ENCODE peak calls at places on chromosomes 13 and 19, in six cellular contexts. One of them, this sample, is unnamed.

GRCh38 chr13:32837307-32837972 is 178.8 kb upstream of the KL start:
- DNase-seq in fibroblast of lung: no peak
- DNase-seq in tibial nerve: no peak
- DNase-seq in H9: no peak
- DNase-seq in A549: no peak
- DNase-seq in right lobe of liver: no peak
- DNase-seq in this sample: no peak

GRCh38 chr13:97043302-97043701 is 49.0 kb upstream of the OXGR1 start:
- DNase-seq in fibroblast of lung: peak; percentile 87
- DNase-seq in tibial nerve: no peak
- DNase-seq in H9: no peak
- DNase-seq in A549: no peak
- DNase-seq in right lobe of liver: no peak
- DNase-seq in this sample: no peak

GRCh38 chr13:33217256-33217655 is 68.3 kb downstream of the STARD13 start:
- DNase-seq in fibroblast of lung: no peak
- DNase-seq in tibial nerve: no peak
- DNase-seq in H9: no peak
- DNase-seq in A549: no peak
- DNase-seq in right lobe of liver: no peak
- DNase-seq in this sample: no peak

GRCh38 chr19:2053601-2054389 is 2.8 kb upstream of the MKNK2 start:
- DNase-seq in fibroblast of lung: peak; percentile 96
- DNase-seq in tibial nerve: no peak
- DNase-seq in H9: peak; percentile 31
- DNase-seq in A549: no peak
- DNase-seq in right lobe of liver: peak; percentile 92
- DNase-seq in this sample: no peak

GRCh38 chr13:28636078-28636477 is 22.9 kb upstream of the POMP start:
- DNase-seq in fibroblast of lung: peak; percentile 60
- DNase-seq in tibial nerve: no peak
- DNase-seq in H9: no peak
- DNase-seq in A549: no peak
- DNase-seq in right lobe of liver: no peak
- DNase-seq in this sample: no peak

GRCh38 chr13:77309254-77309653 is 17.6 kb downstream of the MYCBP2 start:
- DNase-seq in fibroblast of lung: no peak
- DNase-seq in tibial nerve: no peak
- DNase-seq in H9: no peak
- DNase-seq in A549: no peak
- DNase-seq in right lobe of liver: no peak
- DNase-seq in this sample: no peak

GRCh38 chr13:36211567-36211966 is 2.8 kb downstream of the SOHLH2 start:
- DNase-seq in fibroblast of lung: no peak
- DNase-seq in tibial nerve: no peak
- DNase-seq in H9: no peak
- DNase-seq in A549: no peak
- DNase-seq in right lobe of liver: no peak
- DNase-seq in this sample: no peak

GRCh38 chr13:46165485-46166220 is 16.3 kb downstream of the LCP1 start:
- DNase-seq in fibroblast of lung: no peak
- DNase-seq in tibial nerve: no peak
- DNase-seq in H9: no peak
- DNase-seq in A549: no peak
- DNase-seq in right lobe of liver: no peak
- DNase-seq in this sample: no peak

GRCh38 chr13:51534075-51534817 is 50.0 kb upstream of the WDFY2 start:
- DNase-seq in fibroblast of lung: no peak
- DNase-seq in tibial nerve: peak; percentile 19
- DNase-seq in H9: no peak
- DNase-seq in A549: no peak
- DNase-seq in right lobe of liver: peak; percentile 57
- DNase-seq in this sample: peak; percentile 92

GRCh38 chr19:58338825-58339558 is 12.2 kb downstream of the ZSCAN22 start:
- DNase-seq in fibroblast of lung: no peak
- DNase-seq in tibial nerve: no peak
- DNase-seq in H9: peak; percentile 66
- DNase-seq in A549: no peak
- DNase-seq in right lobe of liver: peak; percentile 45
- DNase-seq in this sample: no peak

GRCh38 chr13:50809133-50810090 is 34.1 kb downstream of the DLEU7 start:
- DNase-seq in fibroblast of lung: no peak
- DNase-seq in tibial nerve: no peak
- DNase-seq in H9: no peak
- DNase-seq in A549: no peak
- DNase-seq in right lobe of liver: no peak
- DNase-seq in this sample: no peak

GRCh38 chr13:97256343-97256783 is 34.2 kb downstream of the MBNL2 start:
- DNase-seq in fibroblast of lung: peak; percentile 91
- DNase-seq in tibial nerve: no peak
- DNase-seq in H9: no peak
- DNase-seq in A549: peak; percentile 90
- DNase-seq in right lobe of liver: no peak
- DNase-seq in this sample: no peak

GRCh38 chr19:46916971-46917370 is 56.2 kb downstream of the ARHGAP35 start:
- DNase-seq in fibroblast of lung: no peak
- DNase-seq in tibial nerve: no peak
- DNase-seq in H9: no peak
- DNase-seq in A549: no peak
- DNase-seq in right lobe of liver: no peak
- DNase-seq in this sample: no peak

GRCh38 chr19:38852231-38853044 is 2.7 kb upstream of the HNRNPL start:
- DNase-seq in fibroblast of lung: peak; percentile 60
- DNase-seq in tibial nerve: peak; percentile 51
- DNase-seq in H9: peak; percentile 54
- DNase-seq in A549: peak; percentile 89
- DNase-seq in right lobe of liver: peak; percentile 84
- DNase-seq in this sample: no peak

GRCh38 chr13:104796581-104796980 is 1730.4 kb upstream of the SLC10A2 start:
- DNase-seq in fibroblast of lung: no peak
- DNase-seq in tibial nerve: no peak
- DNase-seq in H9: no peak
- DNase-seq in A549: no peak
- DNase-seq in right lobe of liver: no peak
- DNase-seq in this sample: no peak

GRCh38 chr13:41196620-41197019 is 2.3 kb upstream of the KBTBD7 start:
- DNase-seq in fibroblast of lung: no peak
- DNase-seq in tibial nerve: no peak
- DNase-seq in H9: no peak
- DNase-seq in A549: no peak
- DNase-seq in right lobe of liver: no peak
- DNase-seq in this sample: no peak
- TF ChIP-seq CTCF in fibroblast of lung: peak; percentile 44
- TF ChIP-seq CTCF in tibial nerve: no peak
- TF ChIP-seq CTCF in H9: peak; percentile 57
- TF ChIP-seq CTCF in A549: peak; percentile 22
- TF ChIP-seq CTCF in right lobe of liver: peak; percentile 1
- TF ChIP-seq CTCF in this sample: no peak

GRCh38 chr19:8253678-8254077 is 44.5 kb downstream of the CERS4 start:
- DNase-seq in fibroblast of lung: no peak
- DNase-seq in tibial nerve: no peak
- DNase-seq in H9: no peak
- DNase-seq in A549: no peak
- DNase-seq in right lobe of liver: no peak
- DNase-seq in this sample: no peak

GRCh38 chr19:8248348-8249328 is 39.5 kb downstream of the CERS4 start:
- DNase-seq in fibroblast of lung: no peak
- DNase-seq in tibial nerve: no peak
- DNase-seq in H9: no peak
- DNase-seq in A549: no peak
- DNase-seq in right lobe of liver: no peak
- DNase-seq in this sample: no peak

GRCh38 chr19:8250596-8250995 is 41.4 kb downstream of the CERS4 start:
- DNase-seq in fibroblast of lung: no peak
- DNase-seq in tibial nerve: no peak
- DNase-seq in H9: no peak
- DNase-seq in A549: no peak
- DNase-seq in right lobe of liver: no peak
- DNase-seq in this sample: no peak

GRCh38 chr19:8252922-8253589 is 43.9 kb downstream of the CERS4 start:
- DNase-seq in fibroblast of lung: peak; percentile 75
- DNase-seq in tibial nerve: peak; percentile 87
- DNase-seq in H9: peak; percentile 88
- DNase-seq in A549: peak; percentile 68
- DNase-seq in right lobe of liver: peak; percentile 83
- DNase-seq in this sample: peak; percentile 78

DNA sequence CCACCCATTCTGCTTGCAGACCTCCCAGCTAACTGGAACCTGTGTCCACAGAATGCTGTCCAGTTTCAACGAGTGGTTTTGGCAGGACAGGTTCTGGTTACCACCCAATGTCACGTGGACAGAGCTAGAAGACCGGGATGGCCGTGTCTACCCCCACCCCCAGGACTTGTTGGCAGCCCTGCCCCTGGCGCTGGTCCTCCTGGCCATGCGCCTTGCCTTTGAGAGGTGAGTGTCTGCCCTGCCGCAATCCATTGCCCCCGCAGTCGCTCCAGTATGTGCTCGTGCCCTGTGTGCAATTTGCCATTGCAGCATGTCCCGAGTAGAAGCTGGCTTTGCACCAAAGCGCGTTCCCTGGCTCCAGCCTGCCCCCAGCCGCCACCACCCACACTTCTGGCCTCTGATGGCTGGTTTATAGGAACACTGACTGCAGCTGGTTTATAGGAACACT is 41.9 kb downstream of the CERS4 start:
- DNase-seq in fibroblast of lung: peak; percentile 47
- DNase-seq in tibial nerve: peak; percentile 63
- DNase-seq in H9: no peak
- DNase-seq in A549: no peak
- DNase-seq in right lobe of liver: peak; percentile 96
- DNase-seq in this sample: no peak
- H3K27ac ChIP-seq in fibroblast of lung: no peak overlapping the region
- H3K27ac ChIP-seq in tibial nerve: peak overlapping the region; percentile 22
- H3K27ac ChIP-seq in H9: no peak overlapping the region
- H3K27ac ChIP-seq in A549: no peak overlapping the region
- H3K27ac ChIP-seq in right lobe of liver: peak overlapping the region; percentile 63
- H3K27ac ChIP-seq in this sample: no peak overlapping the region

DNA sequence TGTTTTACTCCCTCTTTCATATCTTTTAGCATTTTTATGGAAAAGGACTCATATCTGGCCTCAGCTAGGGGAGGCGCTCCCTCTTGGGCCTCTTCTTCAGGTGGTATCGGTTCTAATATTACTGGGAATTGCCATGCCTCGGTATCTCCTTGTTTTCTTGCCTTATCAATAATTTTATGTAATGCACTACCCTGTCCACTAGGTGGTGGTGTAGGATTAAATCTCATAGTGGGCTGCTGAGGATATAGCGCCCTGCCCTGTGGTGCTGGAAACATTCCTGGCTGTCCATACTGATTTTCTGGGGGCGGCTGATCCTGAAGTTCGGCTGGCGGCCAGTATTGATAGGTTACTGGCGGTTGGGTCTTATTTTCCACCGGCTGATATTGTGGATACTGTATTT is 35.8 kb downstream of the ZNF420 start:
- DNase-seq in fibroblast of lung: no peak
- DNase-seq in tibial nerve: no peak
- DNase-seq in H9: no peak
- DNase-seq in A549: no peak
- DNase-seq in right lobe of liver: no peak
- DNase-seq in this sample: no peak
- TF ChIP-seq CTCF in fibroblast of lung: no peak
- TF ChIP-seq CTCF in tibial nerve: no peak
- TF ChIP-seq CTCF in H9: peak; percentile 55
- TF ChIP-seq CTCF in A549: no peak
- TF ChIP-seq CTCF in right lobe of liver: no peak
- TF ChIP-seq CTCF in this sample: no peak

GRCh38 chr13:112696001-112696868 is 6.4 kb downstream of the ATP11A start:
- DNase-seq in fibroblast of lung: no peak
- DNase-seq in tibial nerve: no peak
- DNase-seq in H9: peak; percentile 25
- DNase-seq in A549: no peak
- DNase-seq in right lobe of liver: no peak
- DNase-seq in this sample: no peak
- H3K27ac ChIP-seq in fibroblast of lung: no peak overlapping the region
- H3K27ac ChIP-seq in tibial nerve: no peak overlapping the region
- H3K27ac ChIP-seq in H9: no peak overlapping the region
- H3K27ac ChIP-seq in A549: no peak overlapping the region
- H3K27ac ChIP-seq in right lobe of liver: no peak overlapping the region
- H3K27ac ChIP-seq in this sample: no peak overlapping the region

DNA sequence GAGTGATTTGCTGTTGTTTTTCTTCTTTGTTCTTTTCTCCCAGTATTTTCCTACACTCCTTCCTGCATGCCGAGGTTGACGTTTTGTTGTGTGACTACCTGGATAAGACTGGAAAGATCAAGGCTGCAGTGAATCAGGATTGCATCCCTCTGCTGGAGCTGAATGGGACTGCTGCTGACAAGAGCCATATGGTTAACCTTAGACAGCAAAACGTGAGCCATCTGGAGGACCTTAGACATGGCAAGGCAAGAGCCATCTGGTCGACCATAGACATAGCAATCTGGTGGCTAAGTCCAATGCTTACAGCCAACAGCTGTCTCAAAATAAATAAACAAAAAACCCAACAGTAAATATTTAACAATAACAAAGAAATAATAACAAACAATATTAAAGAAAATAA is 42.6 kb upstream of the ZNF91 start:
- DNase-seq in fibroblast of lung: no peak
- DNase-seq in tibial nerve: no peak
- DNase-seq in H9: no peak
- DNase-seq in A549: no peak
- DNase-seq in right lobe of liver: no peak
- DNase-seq in this sample: no peak
- TF ChIP-seq CTCF in fibroblast of lung: no peak
- TF ChIP-seq CTCF in tibial nerve: no peak
- TF ChIP-seq CTCF in H9: no peak
- TF ChIP-seq CTCF in A549: no peak
- TF ChIP-seq CTCF in right lobe of liver: no peak
- TF ChIP-seq CTCF in this sample: no peak

DNA sequence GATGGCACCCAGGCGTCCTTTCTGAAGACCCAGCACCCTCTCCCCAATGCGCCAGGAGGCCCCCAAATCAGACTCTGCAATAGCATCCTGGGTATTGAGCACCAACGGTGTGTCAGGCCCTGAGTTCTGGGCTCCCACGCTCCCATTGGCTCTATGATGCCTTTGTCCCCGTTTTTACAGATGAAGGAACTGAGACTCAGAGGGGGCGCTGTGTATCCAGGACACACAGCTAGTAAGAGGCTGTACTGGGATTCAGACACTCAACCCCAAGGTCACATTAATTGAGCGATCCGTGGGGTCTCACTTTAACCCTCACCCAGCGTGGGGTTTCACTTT is 42.5 kb downstream of the CYP4F22 start:
- DNase-seq in fibroblast of lung: no peak
- DNase-seq in tibial nerve: no peak
- DNase-seq in H9: peak; percentile 54
- DNase-seq in A549: peak; percentile 37
- DNase-seq in right lobe of liver: no peak
- DNase-seq in this sample: no peak
- H3K27ac ChIP-seq in fibroblast of lung: no peak overlapping the region
- H3K27ac ChIP-seq in tibial nerve: no peak overlapping the region
- H3K27ac ChIP-seq in H9: no peak overlapping the region
- H3K27ac ChIP-seq in A549: peak overlapping the region; percentile 45
- H3K27ac ChIP-seq in right lobe of liver: no peak overlapping the region
- H3K27ac ChIP-seq in this sample: no peak overlapping the region